ENCODE peak calls at places on chromosomes 7 and 10, in six cellular contexts. M is HepG2, J is A549, K is GM12878, H is SK-N-SH, X is IMR-90. E is an unnamed sample.

GRCh38 chr10:65348637-65349036 is 1577.2 kb upstream of the LRRTM3 start:
- DNase-seq in M (no peak), J (no peak), K (no peak), H (no peak), X (no peak), E (no peak)

GRCh38 chr10:74194999-74195398 is 44.0 kb downstream of the ADK start:
- DNase-seq in M (no peak), J (no peak), K (no peak), H (no peak), X (peak; percentile 67), E (no peak)

GRCh38 chr10:4780782-4781181 is 45.2 kb upstream of the AKR1E2 start:
- DNase-seq in M (no peak), J (no peak), K (no peak), H (peak; percentile 21), X (peak; percentile 45), E (no peak)

GRCh38 chr10:58241346-58241745 is 26.3 kb downstream of the IPMK start:
- DNase-seq in M (no peak), J (no peak), K (no peak), H (no peak), X (peak; percentile 52), E (no peak)

GRCh38 chr10:92238062-92238585 is 52.8 kb downstream of the CPEB3 start:
- DNase-seq in M (no peak), J (no peak), K (no peak), H (no peak), X (no peak), E (no peak)

GRCh38 chr7:123871998-123872867 is 27.3 kb downstream of the HYAL4 start:
- DNase-seq in M (peak; percentile 55), J (peak; percentile 31), K (no peak), H (peak; percentile 61), X (peak; percentile 42), E (no peak)

GRCh38 chr10:18501198-18501597 is 150.2 kb downstream of the NSUN6 start:
- DNase-seq in M (no peak), J (peak; percentile 7), K (peak; percentile 50), H (no peak), X (peak; percentile 72), E (no peak)

GRCh38 chr7:112411186-112411795 is 39.0 kb upstream of the IFRD1 start:
- DNase-seq in M (peak; percentile 31), J (no peak), K (no peak), H (peak; percentile 64), X (peak; percentile 62), E (no peak)

GRCh38 chr10:68231916-68232315 is at the start of gene ATOH7:
- DNase-seq in M (no peak), J (no peak), K (no peak), H (no peak), X (peak; percentile 7), E (no peak)

GRCh38 chr10:50432206-50432605 is 180.9 kb upstream of the ASAH2 start:
- DNase-seq in M (no peak), J (no peak), K (no peak), H (no peak), X (no peak), E (no peak)

GRCh38 chr7:38195804-38196595 is 18.0 kb downstream of the STARD3NL start:
- DNase-seq in M (no peak), J (no peak), K (no peak), H (no peak), X (peak; percentile 47), E (no peak)

GRCh38 chr10:92081641-92082040 is 158.1 kb downstream of the BTAF1 start:
- DNase-seq in M (no peak), J (no peak), K (no peak), H (no peak), X (peak; percentile 10), E (no peak)

GRCh38 chr10:133332936-133333699 is 3.6 kb downstream of the CALY start:
- DNase-seq in M (no peak), J (no peak), K (no peak), H (no peak), X (no peak), E (no peak)

GRCh38 chr10:86004310-86004709 is 362.3 kb downstream of the GRID1 start:
- DNase-seq in M (no peak), J (no peak), K (no peak), H (no peak), X (no peak), E (no peak)

GRCh38 chr7:156318426-156318825 is 322.1 kb upstream of the RNF32 start:
- DNase-seq in M (no peak), J (no peak), K (no peak), H (peak; percentile 20), X (no peak), E (no peak)

GRCh38 chr10:52483587-52483986 is 169.5 kb downstream of the DKK1 start:
- DNase-seq in M (no peak), J (no peak), K (no peak), H (no peak), X (no peak), E (no peak)

GRCh38 chr7:127708788-127709187 is 56.8 kb downstream of the SND1 start:
- DNase-seq in M (peak; percentile 57), J (peak; percentile 33), K (peak; percentile 34), H (peak; percentile 61), X (peak; percentile 86), E (peak; percentile 69)
- TF ChIP-seq SMC3 in M (peak; percentile 22), J (peak; percentile 69), K (peak; percentile 68), H (peak; percentile 93), X (peak; percentile 69), E (peak; percentile 64)

GRCh38 chr10:122911889-122912484 is 1.6 kb downstream of the FAM24A start:
- DNase-seq in M (peak; percentile 29), J (peak; percentile 34), K (no peak), H (no peak), X (peak; percentile 52), E (peak; percentile 54)
- TF ChIP-seq SMC3 in M (peak; percentile 15), J (no peak), K (no peak), H (no peak), X (peak; percentile 18), E (no peak)

GRCh38 chr10:125231116-125231812 is 70.9 kb upstream of the CTBP2 start:
- DNase-seq in M (no peak), J (peak; percentile 99), K (no peak), H (peak; percentile 41), X (peak; percentile 98), E (no peak)
- TF ChIP-seq SMC3 in M (no peak), J (peak; percentile 14), K (no peak), H (no peak), X (no peak), E (no peak)

GRCh38 chr7:50339990-50340500 is 35.5 kb downstream of the IKZF1 start:
- DNase-seq in M (no peak), J (no peak), K (no peak), H (no peak), X (no peak), E (peak; percentile 49)
- TF ChIP-seq SMC3 in M (no peak), J (no peak), K (no peak), H (no peak), X (no peak), E (no peak)

DNA sequence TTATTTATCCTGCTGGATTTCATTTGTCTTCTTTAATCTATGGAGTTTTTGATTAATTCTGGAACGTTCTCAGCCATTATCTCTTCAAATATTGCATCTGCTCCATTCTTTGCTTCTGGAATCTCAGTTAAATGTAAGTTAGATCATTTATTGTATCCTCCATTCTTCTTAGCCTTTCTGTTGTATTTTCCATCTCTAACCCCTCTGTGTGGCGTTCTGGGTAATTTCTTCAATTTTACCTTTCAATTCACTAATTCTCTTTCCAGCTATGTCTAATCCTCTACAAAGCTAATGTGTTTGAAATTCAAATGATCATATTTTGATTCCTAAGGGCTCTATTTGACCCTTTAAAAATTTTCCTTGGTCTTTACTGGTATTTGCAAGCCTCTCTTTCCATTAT is 92.4 kb downstream of the CDH23 start:
- DNase-seq in M (no peak), J (no peak), K (no peak), H (no peak), X (no peak), E (no peak)
- TF ChIP-seq SMC3 in M (no peak), J (no peak), K (no peak), H (no peak), X (no peak), E (no peak)

DNA sequence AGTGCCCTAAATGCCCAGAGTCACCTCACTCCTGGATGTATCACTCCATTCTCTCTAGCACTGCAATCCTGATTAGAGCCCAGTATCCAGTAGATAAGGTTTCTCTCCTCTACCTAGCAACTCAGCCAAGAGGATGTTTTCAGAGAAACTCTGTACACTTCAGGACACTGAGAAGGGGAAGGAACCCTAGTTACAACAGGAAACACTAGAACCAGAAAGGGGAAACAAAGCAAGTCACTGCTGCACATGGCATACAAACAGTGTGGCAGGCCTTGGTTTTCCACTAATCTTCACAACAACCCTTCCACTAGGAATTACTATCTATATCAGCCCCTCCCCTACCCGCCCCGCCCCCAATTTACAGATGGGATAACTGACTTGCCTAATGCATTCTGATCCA is 1.6 kb downstream of the FAM204A start:
- DNase-seq in M (no peak), J (no peak), K (no peak), H (no peak), X (no peak), E (peak; percentile 8)
- TF ChIP-seq SMC3 in M (no peak), J (no peak), K (no peak), H (no peak), X (no peak), E (no peak)

DNA sequence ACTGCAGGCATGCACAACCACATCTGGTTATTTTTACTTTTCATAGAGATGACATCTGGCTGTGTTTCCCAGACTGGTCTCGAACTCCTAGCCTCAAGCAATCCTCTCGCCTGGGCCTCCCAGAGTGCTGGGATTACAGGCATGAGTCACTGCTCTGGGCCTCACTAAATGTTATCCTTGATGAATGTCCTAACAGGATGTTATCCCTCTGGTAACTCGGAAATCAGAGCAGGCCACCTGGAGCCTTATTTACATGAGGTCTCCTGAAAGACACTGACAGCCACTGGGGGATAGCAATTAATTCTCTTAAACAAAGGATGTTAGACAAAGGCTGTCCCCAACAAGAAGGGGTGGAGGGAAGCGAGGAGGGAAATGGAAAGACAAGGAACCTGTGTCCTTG is 4.5 kb upstream of the ZNF438 start:
- DNase-seq in M (no peak), J (no peak), K (no peak), H (no peak), X (peak; percentile 55), E (no peak)
- TF ChIP-seq SMC3 in M (no peak), J (no peak), K (no peak), H (no peak), X (no peak), E (no peak)

E was measured in K562.